ENCODE peak calls at places on chromosomes 1 and 21, in ten cellular contexts. One of them, this sample, is unnamed.

GRCh38 chr1:151846062-151846568 is 6.5 kb upstream of the C2CD4D start:
- DNase-seq in mucosa of descending colon: no peak
- DNase-seq in bronchial epithelial cell: peak
- DNase-seq in thoracic aorta: no peak
- DNase-seq in AG04449: no peak
- DNase-seq in ovary: no peak
- DNase-seq in pancreas: no peak
- DNase-seq in psoas muscle: no peak
- DNase-seq in activated B cell treated with CpG ODN at 0.5 μM for 24 hours: no peak
- DNase-seq in CD8-positive, alpha-beta T cell: no peak
- DNase-seq in this sample: no peak

GRCh38 chr1:218339267-218339831 is 5.8 kb upstream of the TGFB2 start:
- DNase-seq in mucosa of descending colon: no peak
- DNase-seq in bronchial epithelial cell: peak
- DNase-seq in thoracic aorta: no peak
- DNase-seq in AG04449: no peak
- DNase-seq in ovary: no peak
- DNase-seq in pancreas: no peak
- DNase-seq in psoas muscle: no peak
- DNase-seq in activated B cell treated with CpG ODN at 0.5 μM for 24 hours: no peak
- DNase-seq in CD8-positive, alpha-beta T cell: no peak
- DNase-seq in this sample: no peak

GRCh38 chr1:9696793-9697192 is 45.3 kb downstream of the PIK3CD start:
- DNase-seq in mucosa of descending colon: no peak
- DNase-seq in bronchial epithelial cell: no peak
- DNase-seq in thoracic aorta: no peak
- DNase-seq in AG04449: no peak
- DNase-seq in ovary: no peak
- DNase-seq in pancreas: no peak
- DNase-seq in psoas muscle: no peak
- DNase-seq in activated B cell treated with CpG ODN at 0.5 μM for 24 hours: no peak
- DNase-seq in CD8-positive, alpha-beta T cell: no peak
- DNase-seq in this sample: no peak

GRCh38 chr1:18974005-18974404 is 17.5 kb upstream of the IFFO2 start:
- DNase-seq in mucosa of descending colon: no peak
- DNase-seq in bronchial epithelial cell: peak
- DNase-seq in thoracic aorta: no peak
- DNase-seq in AG04449: no peak
- DNase-seq in ovary: no peak
- DNase-seq in pancreas: no peak
- DNase-seq in psoas muscle: no peak
- DNase-seq in activated B cell treated with CpG ODN at 0.5 μM for 24 hours: no peak
- DNase-seq in CD8-positive, alpha-beta T cell: no peak
- DNase-seq in this sample: no peak

GRCh38 chr1:54360165-54361005 is 45.8 kb downstream of the SSBP3 start:
- DNase-seq in mucosa of descending colon: no peak
- DNase-seq in bronchial epithelial cell: no peak
- DNase-seq in thoracic aorta: no peak
- DNase-seq in AG04449: no peak
- DNase-seq in ovary: no peak
- DNase-seq in pancreas: no peak
- DNase-seq in psoas muscle: no peak
- DNase-seq in activated B cell treated with CpG ODN at 0.5 μM for 24 hours: no peak
- DNase-seq in CD8-positive, alpha-beta T cell: no peak
- DNase-seq in this sample: no peak

GRCh38 chr1:3894626-3895278 is 5.3 kb downstream of the C1orf174 start:
- DNase-seq in mucosa of descending colon: peak
- DNase-seq in bronchial epithelial cell: no peak
- DNase-seq in thoracic aorta: no peak
- DNase-seq in AG04449: no peak
- DNase-seq in ovary: no peak
- DNase-seq in pancreas: no peak
- DNase-seq in psoas muscle: no peak
- DNase-seq in activated B cell treated with CpG ODN at 0.5 μM for 24 hours: no peak
- DNase-seq in CD8-positive, alpha-beta T cell: no peak
- DNase-seq in this sample: no peak

GRCh38 chr21:36109868-36110267 is 25.0 kb upstream of the CBR3 start:
- DNase-seq in mucosa of descending colon: no peak
- DNase-seq in bronchial epithelial cell: no peak
- DNase-seq in thoracic aorta: no peak
- DNase-seq in AG04449: no peak
- DNase-seq in ovary: no peak
- DNase-seq in pancreas: no peak
- DNase-seq in psoas muscle: no peak
- DNase-seq in activated B cell treated with CpG ODN at 0.5 μM for 24 hours: no peak
- DNase-seq in CD8-positive, alpha-beta T cell: no peak
- DNase-seq in this sample: no peak

GRCh38 chr1:81463889-81464288 is 336.8 kb upstream of the ADGRL2 start:
- DNase-seq in mucosa of descending colon: no peak
- DNase-seq in bronchial epithelial cell: no peak
- DNase-seq in thoracic aorta: no peak
- DNase-seq in AG04449: no peak
- DNase-seq in ovary: no peak
- DNase-seq in pancreas: no peak
- DNase-seq in psoas muscle: no peak
- DNase-seq in activated B cell treated with CpG ODN at 0.5 μM for 24 hours: no peak
- DNase-seq in CD8-positive, alpha-beta T cell: no peak
- DNase-seq in this sample: no peak

GRCh38 chr1:22736496-22737088 is 26.0 kb downstream of the EPHB2 start:
- DNase-seq in mucosa of descending colon: no peak
- DNase-seq in bronchial epithelial cell: no peak
- DNase-seq in thoracic aorta: no peak
- DNase-seq in AG04449: no peak
- DNase-seq in ovary: no peak
- DNase-seq in pancreas: no peak
- DNase-seq in psoas muscle: no peak
- DNase-seq in activated B cell treated with CpG ODN at 0.5 μM for 24 hours: no peak
- DNase-seq in CD8-positive, alpha-beta T cell: no peak
- DNase-seq in this sample: no peak
- TF ChIP-seq CTCF in mucosa of descending colon: no peak
- TF ChIP-seq CTCF in bronchial epithelial cell: no peak
- TF ChIP-seq CTCF in thoracic aorta: no peak
- TF ChIP-seq CTCF in AG04449: no peak
- TF ChIP-seq CTCF in ovary: no peak
- TF ChIP-seq CTCF in pancreas: no peak
- TF ChIP-seq CTCF in psoas muscle: no peak
- TF ChIP-seq CTCF in activated B cell treated with CpG ODN at 0.5 μM for 24 hours: no peak
- TF ChIP-seq CTCF in CD8-positive, alpha-beta T cell: no peak
- TF ChIP-seq CTCF in this sample: no peak

GRCh38 chr1:40078512-40079333 is 18.3 kb downstream of the PPT1 start:
- DNase-seq in mucosa of descending colon: no peak
- DNase-seq in bronchial epithelial cell: peak
- DNase-seq in thoracic aorta: no peak
- DNase-seq in AG04449: no peak
- DNase-seq in ovary: no peak
- DNase-seq in pancreas: no peak
- DNase-seq in psoas muscle: no peak
- DNase-seq in activated B cell treated with CpG ODN at 0.5 μM for 24 hours: no peak
- DNase-seq in CD8-positive, alpha-beta T cell: peak
- DNase-seq in this sample: no peak
- TF ChIP-seq CTCF in mucosa of descending colon: peak
- TF ChIP-seq CTCF in bronchial epithelial cell: peak
- TF ChIP-seq CTCF in thoracic aorta: peak
- TF ChIP-seq CTCF in AG04449: peak
- TF ChIP-seq CTCF in ovary: no peak
- TF ChIP-seq CTCF in pancreas: peak
- TF ChIP-seq CTCF in psoas muscle: peak
- TF ChIP-seq CTCF in activated B cell treated with CpG ODN at 0.5 μM for 24 hours: peak
- TF ChIP-seq CTCF in CD8-positive, alpha-beta T cell: peak
- TF ChIP-seq CTCF in this sample: peak

GRCh38 chr1:156746716-156747631 is 4.5 kb downstream of the HDGF start:
- DNase-seq in mucosa of descending colon: peak
- DNase-seq in bronchial epithelial cell: peak
- DNase-seq in thoracic aorta: peak
- DNase-seq in AG04449: no peak
- DNase-seq in ovary: peak
- DNase-seq in pancreas: peak
- DNase-seq in psoas muscle: peak
- DNase-seq in activated B cell treated with CpG ODN at 0.5 μM for 24 hours: peak
- DNase-seq in CD8-positive, alpha-beta T cell: peak
- DNase-seq in this sample: peak
- TF ChIP-seq CTCF in mucosa of descending colon: no peak
- TF ChIP-seq CTCF in bronchial epithelial cell: peak
- TF ChIP-seq CTCF in thoracic aorta: no peak
- TF ChIP-seq CTCF in AG04449: peak
- TF ChIP-seq CTCF in ovary: no peak
- TF ChIP-seq CTCF in pancreas: no peak
- TF ChIP-seq CTCF in psoas muscle: no peak
- TF ChIP-seq CTCF in activated B cell treated with CpG ODN at 0.5 μM for 24 hours: no peak
- TF ChIP-seq CTCF in CD8-positive, alpha-beta T cell: no peak
- TF ChIP-seq CTCF in this sample: peak

GRCh38 chr1:154998201-154998780 is 4.3 kb upstream of the ZBTB7B start:
- DNase-seq in mucosa of descending colon: no peak
- DNase-seq in bronchial epithelial cell: no peak
- DNase-seq in thoracic aorta: no peak
- DNase-seq in AG04449: no peak
- DNase-seq in ovary: no peak
- DNase-seq in pancreas: no peak
- DNase-seq in psoas muscle: no peak
- DNase-seq in activated B cell treated with CpG ODN at 0.5 μM for 24 hours: no peak
- DNase-seq in CD8-positive, alpha-beta T cell: no peak
- DNase-seq in this sample: no peak
- TF ChIP-seq CTCF in mucosa of descending colon: no peak
- TF ChIP-seq CTCF in bronchial epithelial cell: no peak
- TF ChIP-seq CTCF in thoracic aorta: no peak
- TF ChIP-seq CTCF in AG04449: no peak
- TF ChIP-seq CTCF in ovary: no peak
- TF ChIP-seq CTCF in pancreas: no peak
- TF ChIP-seq CTCF in psoas muscle: peak
- TF ChIP-seq CTCF in activated B cell treated with CpG ODN at 0.5 μM for 24 hours: no peak
- TF ChIP-seq CTCF in CD8-positive, alpha-beta T cell: no peak
- TF ChIP-seq CTCF in this sample: peak

DNA sequence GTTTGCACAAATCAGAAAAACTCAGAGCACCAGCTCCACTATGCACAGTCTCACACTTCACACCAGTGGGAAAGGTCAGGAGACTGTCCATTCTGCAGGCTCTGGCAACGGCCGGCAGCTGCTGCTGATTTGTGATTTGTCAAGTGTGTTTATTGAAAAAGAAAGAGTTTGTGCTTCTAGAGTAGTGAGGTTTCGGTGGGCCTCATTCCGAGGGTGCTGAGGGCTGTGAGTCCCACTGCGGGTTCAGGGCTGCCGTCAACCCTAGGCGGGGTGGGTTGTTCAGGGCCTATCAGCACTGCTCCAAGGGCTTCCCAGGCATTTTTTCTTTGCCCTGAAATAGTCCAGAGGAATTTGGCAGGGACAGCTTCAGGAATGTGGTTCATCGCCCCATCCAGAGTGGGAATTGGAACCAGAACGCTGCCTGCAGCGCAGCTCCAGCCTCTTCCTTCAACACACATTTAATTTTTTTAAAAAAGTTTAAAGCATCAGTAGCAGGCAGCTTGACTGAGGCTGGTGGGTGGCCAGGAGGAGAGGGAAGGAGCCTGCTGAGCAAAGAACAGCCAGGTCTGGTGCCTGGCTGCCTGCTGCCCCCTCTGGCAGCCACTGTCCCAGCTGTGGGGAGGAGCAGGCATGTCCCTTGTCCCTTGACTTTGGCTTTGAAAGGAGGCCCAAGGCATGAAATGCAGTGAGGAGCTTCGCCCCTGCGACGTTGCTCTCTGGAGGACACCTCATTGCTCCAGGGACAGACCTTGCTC is 19.7 kb downstream of the STUM start:
- DNase-seq in mucosa of descending colon: no peak
- DNase-seq in bronchial epithelial cell: no peak
- DNase-seq in thoracic aorta: no peak
- DNase-seq in AG04449: no peak
- DNase-seq in ovary: peak
- DNase-seq in pancreas: peak
- DNase-seq in psoas muscle: no peak
- DNase-seq in activated B cell treated with CpG ODN at 0.5 μM for 24 hours: no peak
- DNase-seq in CD8-positive, alpha-beta T cell: no peak
- DNase-seq in this sample: no peak
- TF ChIP-seq CTCF in mucosa of descending colon: no peak
- TF ChIP-seq CTCF in bronchial epithelial cell: peak
- TF ChIP-seq CTCF in thoracic aorta: no peak
- TF ChIP-seq CTCF in AG04449: peak
- TF ChIP-seq CTCF in ovary: no peak
- TF ChIP-seq CTCF in pancreas: no peak
- TF ChIP-seq CTCF in psoas muscle: peak
- TF ChIP-seq CTCF in activated B cell treated with CpG ODN at 0.5 μM for 24 hours: no peak
- TF ChIP-seq CTCF in CD8-positive, alpha-beta T cell: no peak
- TF ChIP-seq CTCF in this sample: peak

This sample was measured in D721Med.